ENCODE peak calls at places on chromosomes 11 and 22, in five cellular contexts. M is GM12865, N is iris pigment epithelial cell, F is foreskin keratinocyte, V is fibroblast of mammary gland. O is an unnamed sample.

GRCh38 chr11:94895451-94895850 is 77.9 kb downstream of the CWC15 start:
- DNase-seq in F (peak), V (peak), N (peak), M (no peak), O (no peak)

GRCh38 chr22:48155446-48155845 is 1393.0 kb downstream of the TBC1D22A start:
- DNase-seq in V (no peak), M (no peak), F (no peak), N (no peak), O (no peak)

GRCh38 chr22:36464715-36465231 is 16.7 kb downstream of the TXN2 start:
- DNase-seq in M (no peak), F (no peak), V (no peak), N (no peak), O (no peak)

GRCh38 chr22:20464096-20464614 is 26.5 kb upstream of the SCARF2 start:
- DNase-seq in N (no peak), V (no peak), M (peak), F (no peak), O (no peak)

GRCh38 chr11:59801981-59802638 is 8.5 kb downstream of the MRPL16 start:
- DNase-seq in M (no peak), F (peak), V (peak), N (peak), O (no peak)

GRCh38 chr22:37148031-37148651 is 1.6 kb downstream of the IL2RB start:
- DNase-seq in F (no peak), N (no peak), M (peak), V (no peak), O (no peak)

GRCh38 chr11:86592659-86593451 is 79.6 kb downstream of the ME3 start:
- DNase-seq in M (peak), N (peak), F (peak), V (peak), O (peak)

GRCh38 chr11:78030429-78031325 is 7.6 kb upstream of the KCTD14 start:
- DNase-seq in V (no peak), M (no peak), N (peak), F (no peak), O (no peak)

GRCh38 chr22:43823353-43823908 is 11.3 kb upstream of the EFCAB6 start:
- DNase-seq in F (peak), V (no peak), M (no peak), N (no peak), O (no peak)

GRCh38 chr11:124863137-124863825 is 2.0 kb upstream of the ROBO3 start:
- DNase-seq in V (peak), M (no peak), N (peak), F (no peak), O (no peak)

GRCh38 chr22:18997925-18998315 is 61.8 kb upstream of the PRODH start:
- DNase-seq in M (no peak), N (no peak), F (no peak), V (no peak), O (no peak)

GRCh38 chr22:19870153-19871022 is 15.7 kb upstream of the GNB1L start:
- DNase-seq in F (no peak), M (no peak), V (no peak), N (no peak), O (no peak)

GRCh38 chr11:31509017-31509411 is 408 bp downstream of the IMMP1L start:
- DNase-seq in N (peak), M (peak), V (no peak), F (peak), O (no peak)

GRCh38 chr11:77515483-77515882 is 41.6 kb upstream of the PAK1 start:
- DNase-seq in N (no peak), M (no peak), V (no peak), F (no peak), O (no peak)

GRCh38 chr11:2775083-2775625 is 75.4 kb upstream of the KCNQ1OT1 start:
- DNase-seq in N (no peak), M (peak), F (no peak), V (no peak), O (no peak)

GRCh38 chr22:46171940-46172339 is 21.6 kb downstream of the PPARA start:
- DNase-seq in M (no peak), N (peak), F (peak), V (peak), O (no peak)

GRCh38 chr22:38924197-38924952 is 33.0 kb upstream of the APOBEC3A start:
- DNase-seq in V (peak), N (peak), F (peak), M (no peak), O (peak)

GRCh38 chr11:96134622-96135021 is 208.4 kb downstream of the MAML2 start:
- DNase-seq in M (no peak), N (peak), F (peak), V (no peak), O (no peak)

GRCh38 chr11:95884364-95884763 is 39.5 kb downstream of the MTMR2 start:
- DNase-seq in N (peak), M (no peak), F (peak), V (peak), O (no peak)

GRCh38 chr11:110759972-110760381 is 47.7 kb upstream of the ARHGAP20 start:
- DNase-seq in N (peak), V (peak), M (no peak), F (no peak), O (no peak)

O was measured in thoracic aorta.